ENCODE peak calls at places on chromosomes 7 and 10, in eight cellular contexts. N, A, X, B, C, M, D and E are unnamed samples.

GRCh38 chr10:50625663-50626062 is 1.9 kb upstream of the SGMS1 start:
- DNase-seq in A (no peak), B (no peak), M (no peak), N (peak), X (no peak), D (peak), C (no peak), E (no peak)

GRCh38 chr7:116443101-116443523 is 56.4 kb upstream of the CAV2 start:
- DNase-seq in N (no peak), C (no peak), X (no peak), B (no peak), A (no peak), D (peak), M (no peak), E (no peak)

GRCh38 chr7:69739182-69739581 is 140.9 kb downstream of the AUTS2 start:
- DNase-seq in D (no peak), B (no peak), X (peak), N (no peak), M (no peak), C (no peak), A (no peak), E (no peak)

GRCh38 chr10:126592901-126593300 is 77.6 kb downstream of the C10orf90 start:
- DNase-seq in D (peak), N (no peak), X (no peak), B (no peak), A (no peak), M (no peak), C (no peak), E (no peak)

GRCh38 chr7:112286294-112287086 is 80.0 kb downstream of the ZNF277 start:
- DNase-seq in B (no peak), A (no peak), N (no peak), X (no peak), M (no peak), C (no peak), D (no peak), E (no peak)

GRCh38 chr10:107614939-107615665 is 450.6 kb upstream of the SORCS1 start:
- DNase-seq in B (no peak), D (no peak), X (no peak), M (no peak), A (no peak), C (no peak), N (no peak), E (no peak)

GRCh38 chr10:86591436-86591835 is 62.9 kb upstream of the OPN4 start:
- DNase-seq in D (no peak), N (no peak), A (no peak), X (no peak), C (no peak), M (no peak), B (no peak), E (no peak)

GRCh38 chr10:49324711-49325110 is 25.7 kb downstream of the C10orf71 start:
- DNase-seq in M (peak), B (no peak), C (no peak), N (no peak), A (no peak), X (no peak), D (no peak), E (no peak)

GRCh38 chr10:3746634-3747033 is 38.4 kb downstream of the KLF6 start:
- DNase-seq in N (no peak), C (no peak), D (no peak), B (no peak), A (no peak), M (no peak), X (no peak), E (no peak)

GRCh38 chr10:117300671-117301070 is 59.8 kb downstream of the SLC18A2 start:
- DNase-seq in B (no peak), X (no peak), C (no peak), N (no peak), A (no peak), M (no peak), D (no peak), E (no peak)

GRCh38 chr10:13773043-13773442 is 186.3 kb downstream of the PRPF18 start:
- DNase-seq in N (no peak), M (no peak), X (no peak), B (no peak), C (no peak), D (no peak), A (no peak), E (no peak)

GRCh38 chr7:47940482-47941001 is 7.7 kb downstream of the PKD1L1 start:
- DNase-seq in D (peak), N (peak), A (no peak), X (no peak), M (peak), C (peak), B (no peak), E (no peak)

GRCh38 chr10:96720422-96721206 is at the start of gene PIK3AP1:
- DNase-seq in M (no peak), B (peak), C (peak), A (peak), D (no peak), N (peak), X (peak), E (peak)

GRCh38 chr10:103706760-103707159 is 148.6 kb downstream of the SH3PXD2A start:
- DNase-seq in M (no peak), X (no peak), C (no peak), N (no peak), A (no peak), D (no peak), B (no peak), E (no peak)

GRCh38 chr10:117556356-117556755 is 13.8 kb downstream of the EMX2 start:
- DNase-seq in B (no peak), A (no peak), D (no peak), X (no peak), M (no peak), C (no peak), N (no peak), E (no peak)

GRCh38 chr10:114874827-114875541 is 53.4 kb downstream of the FHIP2A start:
- DNase-seq in M (no peak), D (peak), X (peak), C (peak), N (no peak), B (peak), A (no peak), E (no peak)

GRCh38 chr7:131493559-131493958 is 62.9 kb downstream of the PODXL start:
- DNase-seq in M (no peak), A (no peak), D (no peak), X (no peak), B (no peak), N (no peak), C (no peak), E (no peak)

GRCh38 chr10:97277551-97277950 is 14.9 kb downstream of the ARHGAP19 start:
- DNase-seq in C (no peak), M (no peak), A (no peak), X (no peak), D (no peak), N (no peak), B (no peak), E (no peak)

GRCh38 chr7:56447864-56448693 is 331.9 kb upstream of the NUPR2 start:
- DNase-seq in D (no peak), X (no peak), N (no peak), M (no peak), B (peak), C (no peak), A (no peak), E (no peak)

GRCh38 chr7:146115665-146116451 is 743 bp upstream of the CNTNAP2 start:
- DNase-seq in B (peak), M (no peak), X (peak), N (peak), A (peak), C (peak), D (peak), E (peak)

GRCh38 chr7:31464601-31465000 is 49.3 kb upstream of the ITPRID1 start:
- DNase-seq in M (no peak), N (no peak), A (no peak), C (no peak), X (no peak), B (no peak), D (no peak), E (no peak)

GRCh38 chr7:132203021-132203420 is 373.2 kb downstream of the PLXNA4 start:
- DNase-seq in M (no peak), C (no peak), D (no peak), A (no peak), X (no peak), N (no peak), B (no peak), E (no peak)

GRCh38 chr10:33325929-33326328 is 8.5 kb downstream of the NRP1 start:
- DNase-seq in A (no peak), X (no peak), B (no peak), N (no peak), C (no peak), D (no peak), M (no peak), E (no peak)

GRCh38 chr10:34655286-34656170 is 159.6 kb downstream of the PARD3 start:
- DNase-seq in D (peak), A (no peak), B (no peak), M (no peak), X (peak), N (peak), C (no peak), E (no peak)

GRCh38 chr7:73443543-73444255 is 10.1 kb downstream of the FZD9 start:
- DNase-seq in X (no peak), B (no peak), D (no peak), M (no peak), N (no peak), A (no peak), C (no peak), E (no peak)

GRCh38 chr7:33904680-33905388 is 505 bp upstream of the BMPER start:
- DNase-seq in X (peak), B (peak), C (peak), A (peak), D (peak), M (no peak), N (peak), E (peak)

GRCh38 chr7:41928781-41929180 is 225.9 kb upstream of the INHBA start:
- DNase-seq in N (no peak), A (no peak), D (peak), X (no peak), M (no peak), B (no peak), C (no peak), E (no peak)

GRCh38 chr7:13987395-13987794 is 2.1 kb downstream of the ETV1 start:
- DNase-seq in B (no peak), A (no peak), X (no peak), M (no peak), D (no peak), C (no peak), N (no peak), E (no peak)

GRCh38 chr7:142111509-142111908 is at the start of gene MGAM2:
- DNase-seq in B (no peak), D (no peak), A (no peak), M (no peak), N (peak), X (no peak), C (no peak), E (no peak)

GRCh38 chr7:132117181-132117580 is 459.1 kb downstream of the PLXNA4 start:
- DNase-seq in M (no peak), N (no peak), B (no peak), D (peak), X (no peak), C (no peak), A (no peak), E (no peak)

GRCh38 chr7:114879554-114879953 is 42.3 kb upstream of the MDFIC start:
- DNase-seq in N (no peak), X (no peak), A (no peak), B (no peak), M (no peak), C (no peak), D (peak), E (no peak)

GRCh38 chr7:74271742-74272141 is 17.5 kb upstream of the CLIP2 start:
- DNase-seq in C (no peak), M (no peak), N (no peak), D (no peak), A (no peak), B (no peak), X (no peak), E (no peak)

GRCh38 chr10:17286562-17287089 is 58.6 kb downstream of the VIM start:
- DNase-seq in A (no peak), B (no peak), X (no peak), M (no peak), C (no peak), N (no peak), D (no peak), E (no peak)

GRCh38 chr7:134669845-134670373 is 23.3 kb downstream of the BPGM start:
- DNase-seq in C (no peak), A (peak), M (peak), N (peak), D (peak), B (peak), X (peak), E (no peak)

GRCh38 chr7:127536426-127537152 is 48.8 kb downstream of the GCC1 start:
- DNase-seq in A (no peak), X (no peak), D (no peak), M (no peak), N (no peak), C (no peak), B (no peak), E (no peak)

GRCh38 chr10:118981946-118982345 is 47.6 kb upstream of the NANOS1 start:
- DNase-seq in N (no peak), C (no peak), D (no peak), M (no peak), A (no peak), B (no peak), X (no peak), E (no peak)

GRCh38 chr7:78301361-78301760 is 502.8 kb downstream of the PHTF2 start:
- DNase-seq in B (no peak), C (no peak), N (no peak), M (no peak), A (no peak), D (peak), X (no peak), E (no peak)

DNA sequence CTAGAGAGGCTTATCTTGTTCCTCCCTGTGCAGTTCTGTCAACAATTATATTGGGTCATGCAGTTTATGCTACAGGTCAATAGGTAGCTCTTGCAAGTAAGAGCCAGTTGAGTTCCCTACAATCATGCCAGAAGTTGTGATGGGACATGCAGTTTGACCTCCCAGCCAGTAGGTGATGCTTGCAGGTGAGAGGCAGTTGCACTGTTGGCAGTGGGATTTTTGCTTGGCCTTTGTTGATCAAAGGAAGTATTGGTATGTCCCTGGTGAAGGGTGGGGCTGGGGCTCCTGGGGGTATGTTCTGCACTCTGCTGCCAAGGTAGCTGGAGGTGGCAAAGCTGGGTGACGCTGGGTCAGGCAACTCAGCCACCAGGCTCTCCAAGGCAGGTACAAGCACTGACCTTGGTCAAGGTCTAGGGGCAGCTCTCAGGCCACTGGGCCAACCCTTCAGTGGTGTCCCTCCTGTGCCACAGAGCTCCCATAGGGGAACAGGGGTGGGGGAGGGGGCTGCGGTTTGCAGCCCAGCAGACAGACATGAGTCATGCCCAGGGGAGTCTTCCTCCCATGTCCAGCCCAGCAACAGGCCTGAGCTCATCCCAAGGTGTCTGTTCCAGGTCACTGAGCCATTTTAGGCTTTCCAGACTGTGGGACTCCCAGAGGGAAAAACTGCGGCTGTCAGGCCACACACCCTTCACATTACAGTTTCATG is 43.3 kb downstream of the MEOX2 start:
- DNase-seq in M (no peak), C (peak), D (no peak), A (no peak), B (no peak), X (no peak), N (no peak), E (no peak)
- TF ChIP-seq CTCF in M (no peak), C (no peak), D (no peak), A (no peak), B (no peak), X (no peak), N (no peak), E (no peak)

GRCh38 chr10:130378556-130379400 is 242.6 kb downstream of the GLRX3 start:
- DNase-seq in D (no peak), M (no peak), B (no peak), C (no peak), N (no peak), A (no peak), X (no peak), E (no peak)
- TF ChIP-seq CTCF in D (no peak), M (no peak), B (no peak), C (no peak), N (no peak), A (no peak), X (no peak), E (no peak)

DNA sequence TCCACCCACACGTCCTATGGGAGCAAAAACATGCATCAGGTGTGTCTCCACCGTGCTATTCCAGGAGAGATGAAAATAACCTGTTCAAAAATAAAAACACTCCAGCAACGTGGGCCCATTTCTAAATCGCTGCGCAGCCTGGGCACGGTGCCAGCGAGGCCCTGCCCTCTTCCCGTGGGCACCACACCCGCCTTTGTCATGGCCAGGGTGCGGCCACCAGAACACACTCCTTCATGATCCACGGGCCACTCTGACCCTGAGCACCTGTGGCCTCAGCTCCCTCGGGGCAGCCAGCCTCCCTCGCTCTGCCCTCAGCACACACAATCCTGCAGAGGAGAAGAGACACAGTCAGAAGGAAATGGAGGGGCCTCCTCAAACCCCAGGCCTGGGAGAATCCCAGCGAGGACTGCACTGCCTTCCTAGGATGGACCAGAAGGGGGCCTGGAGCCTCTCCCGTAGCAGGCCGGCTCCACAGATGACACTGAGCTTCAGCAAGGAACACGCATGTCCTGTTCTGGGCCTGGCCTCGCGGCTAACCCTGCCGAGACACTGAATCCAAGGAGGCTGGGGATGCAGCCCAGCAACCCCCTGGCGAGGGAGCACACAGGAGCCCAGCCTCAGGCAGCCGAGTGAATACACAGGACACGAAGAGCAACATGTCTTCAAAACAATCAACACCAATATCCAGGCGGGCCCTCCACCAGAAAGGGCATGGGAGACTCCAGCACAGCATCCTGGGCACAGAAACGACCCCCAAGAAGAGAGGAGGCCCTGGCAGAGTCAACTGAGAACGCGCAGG is 169.0 kb downstream of the MAD1L1 start:
- DNase-seq in M (no peak), X (no peak), D (peak), A (peak), N (peak), B (no peak), C (peak), E (no peak)
- TF ChIP-seq CTCF in M (peak), X (no peak), D (peak), A (peak), N (no peak), B (no peak), C (no peak), E (no peak)

GRCh38 chr7:154927624-154928125 is 75.2 kb downstream of the PAXIP1 start:
- DNase-seq in M (peak), B (peak), N (peak), C (no peak), D (peak), A (no peak), X (peak), E (no peak)
- TF ChIP-seq CTCF in M (peak), B (peak), N (peak), C (peak), D (peak), A (peak), X (peak), E (peak)